ENCODE peak calls at places on chromosomes 16 and 17, in six cellular contexts. R is type B pancreatic cell, M is heart right ventricle, T is LNCaP clone FGC, P is ovary, G is cardiac muscle cell. Y is an unnamed sample.

GRCh38 chr17:58756246-58757161 is 850 bp downstream of the PPM1E start:
- DNase-seq in P (no peak), G (peak), R (no peak), T (no peak), M (no peak), Y (peak)

GRCh38 chr17:79685121-79685520 is 45.6 kb upstream of the ENPP7 start:
- DNase-seq in T (no peak), M (no peak), P (no peak), R (no peak), G (no peak), Y (no peak)

GRCh38 chr17:82814834-82815233 is 25.0 kb downstream of the ZNF750 start:
- DNase-seq in G (no peak), P (peak), R (no peak), M (no peak), T (no peak), Y (no peak)

GRCh38 chr16:65059421-65059980 is 62.4 kb downstream of the CDH11 start:
- DNase-seq in M (no peak), R (no peak), G (no peak), P (no peak), T (no peak), Y (peak)

GRCh38 chr16:3149630-3150345 is 15.0 kb downstream of the ZNF213 start:
- DNase-seq in P (peak), G (peak), T (no peak), M (peak), R (no peak), Y (peak)

GRCh38 chr17:44308865-44309264 is 464 bp downstream of the RUNDC3A start:
- DNase-seq in M (no peak), G (no peak), P (no peak), R (no peak), T (no peak), Y (no peak)

GRCh38 chr17:79905832-79906231 is 66.6 kb upstream of the CBX4 start:
- DNase-seq in M (no peak), T (no peak), G (no peak), P (no peak), R (no peak), Y (no peak)

GRCh38 chr17:63042443-63042842 is 76.4 kb downstream of the TANC2 start:
- DNase-seq in T (no peak), M (no peak), R (no peak), G (no peak), P (no peak), Y (no peak)

GRCh38 chr16:17404903-17405691 is 65.7 kb downstream of the XYLT1 start:
- DNase-seq in M (peak), G (peak), P (peak), R (no peak), T (no peak), Y (peak)

GRCh38 chr17:79935845-79936470 is 96.7 kb upstream of the CBX4 start:
- DNase-seq in R (no peak), P (no peak), M (peak), G (no peak), T (no peak), Y (no peak)

GRCh38 chr16:25079637-25080375 is 31.7 kb upstream of the LCMT1 start:
- DNase-seq in P (no peak), M (no peak), R (no peak), T (no peak), G (no peak), Y (no peak)

GRCh38 chr17:78316115-78316866 is 43.6 kb downstream of the SOCS3 start:
- DNase-seq in R (no peak), M (no peak), G (no peak), T (no peak), P (peak), Y (no peak)

GRCh38 chr17:78314683-78315354 is 45.1 kb downstream of the SOCS3 start:
- DNase-seq in P (peak), R (no peak), G (no peak), T (no peak), M (no peak), Y (no peak)

GRCh38 chr17:78315355-78316114 is 44.3 kb downstream of the SOCS3 start:
- DNase-seq in M (peak), R (no peak), P (peak), T (no peak), G (peak), Y (peak)

GRCh38 chr17:78316867-78317816 is 42.7 kb downstream of the SOCS3 start:
- DNase-seq in R (no peak), P (peak), M (no peak), G (peak), T (no peak), Y (no peak)

GRCh38 chr17:78313735-78314648 is 45.9 kb downstream of the SOCS3 start:
- DNase-seq in P (peak), M (peak), R (peak), T (peak), G (peak), Y (peak)
- TF ChIP-seq CTCF in P (no peak), M (no peak), R (no peak), T (no peak), G (no peak), Y (no peak)

GRCh38 chr16:5027086-5027485 is 6.6 kb downstream of the NAGPA start:
- DNase-seq in P (peak), G (no peak), T (no peak), M (no peak), R (no peak), Y (no peak)

GRCh38 chr16:5026664-5027063 is 7.1 kb downstream of the NAGPA start:
- DNase-seq in M (no peak), T (no peak), R (no peak), P (peak), G (no peak), Y (no peak)

GRCh38 chr16:5024632-5025031 is 9.1 kb downstream of the NAGPA start:
- DNase-seq in M (no peak), R (no peak), T (peak), P (no peak), G (no peak), Y (peak)

GRCh38 chr16:5027575-5028235 is 6.0 kb downstream of the NAGPA start:
- DNase-seq in R (no peak), P (peak), M (no peak), T (no peak), G (no peak), Y (no peak)

DNA sequence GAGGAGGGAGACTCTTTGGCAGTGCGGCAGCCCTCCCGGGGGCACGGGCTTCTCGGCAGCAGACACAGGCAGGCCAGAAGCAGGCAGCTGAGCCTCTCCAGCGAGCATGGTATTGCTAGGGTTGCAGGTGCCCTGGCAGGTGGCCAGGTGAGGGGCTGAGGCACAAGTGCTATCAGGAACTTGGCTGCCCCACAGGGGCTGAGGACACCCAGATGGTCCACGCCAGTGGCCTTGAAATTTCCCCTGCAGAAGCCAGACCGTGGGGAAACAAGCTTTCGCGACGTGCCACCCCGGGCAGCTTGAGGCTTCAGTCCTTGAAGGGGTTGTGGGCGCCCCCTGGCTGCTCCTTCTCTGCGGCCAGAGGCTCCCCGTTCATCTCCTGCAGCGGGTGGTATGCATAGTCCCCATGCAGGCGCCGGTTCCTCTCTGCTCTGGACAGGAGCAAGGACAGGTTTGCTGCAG is 8.5 kb downstream of the NAGPA start:
- DNase-seq in P (peak), M (peak), G (peak), R (no peak), T (no peak), Y (peak)
- TF ChIP-seq CTCF in P (no peak), M (peak), G (peak), R (peak), T (peak), Y (no peak)

GRCh38 chr16:54411555-54411954 is 125.0 kb upstream of the IRX3 start:
- DNase-seq in T (no peak), G (peak), P (no peak), M (peak), R (no peak), Y (no peak)

GRCh38 chr16:54407596-54407995 is 121.0 kb upstream of the IRX3 start:
- DNase-seq in G (peak), M (no peak), P (no peak), T (no peak), R (no peak), Y (no peak)

GRCh38 chr16:54414671-54415070 is 128.1 kb upstream of the IRX3 start:
- DNase-seq in G (no peak), R (no peak), P (no peak), M (no peak), T (no peak), Y (no peak)

GRCh38 chr16:54412777-54413455 is 126.3 kb upstream of the IRX3 start:
- DNase-seq in R (no peak), T (no peak), M (no peak), G (no peak), P (no peak), Y (no peak)

DNA sequence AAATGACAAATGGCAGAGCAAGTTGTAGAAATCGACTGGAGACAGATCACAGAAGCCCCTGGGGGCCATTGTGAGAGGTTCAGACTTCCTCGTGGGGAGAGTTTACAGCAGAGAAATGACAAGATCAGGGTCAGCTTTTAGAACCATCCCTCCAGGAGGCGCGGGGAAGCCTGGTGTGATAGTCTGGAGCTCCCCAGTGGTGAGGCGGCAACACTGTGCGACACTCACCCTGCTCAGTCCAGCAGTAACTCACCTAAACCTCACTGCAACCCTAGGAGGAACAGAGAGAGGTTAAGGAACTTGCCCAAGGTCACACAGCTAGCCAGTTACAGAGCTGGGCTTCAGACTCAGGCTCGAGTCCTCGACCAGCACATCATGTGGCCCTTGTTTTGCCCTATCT is 123.4 kb upstream of the IRX3 start:
- DNase-seq in G (no peak), R (no peak), M (no peak), P (no peak), T (no peak), Y (no peak)
- TF ChIP-seq CTCF in G (no peak), R (no peak), M (no peak), P (no peak), T (no peak), Y (no peak)

GRCh38 chr16:9357829-9358228 is 266.4 kb downstream of the HAPSTR1 start:
- DNase-seq in T (no peak), M (no peak), G (no peak), P (no peak), R (no peak), Y (no peak)
- TF ChIP-seq CTCF in T (no peak), M (no peak), G (no peak), P (no peak), R (no peak), Y (no peak)

GRCh38 chr17:3809135-3809534 is 8.1 kb upstream of the ITGAE start:
- DNase-seq in R (no peak), P (no peak), G (no peak), T (no peak), M (no peak), Y (no peak)
- TF ChIP-seq CTCF in R (no peak), P (no peak), G (no peak), T (no peak), M (no peak), Y (no peak)

Y was measured in testis.